ENCODE peak calls at places on chromosomes 7 and 10, in ten cellular contexts. G is GM12891, E is uterus, K is stomach, X is lower leg skin, H is suprapubic skin, W is esophagus squamous epithelium, I is HCT116, P is heart left ventricle, Y is breast epithelium. T is an unnamed sample.

GRCh38 chr7:98594787-98595186 is 22.3 kb upstream of the NPTX2 start:
- DNase-seq in E (no peak), P (no peak), W (no peak), X (no peak), G (no peak), Y (no peak), I (no peak), K (no peak), H (no peak), T (no peak)

GRCh38 chr10:87658383-87658795 is 1.3 kb upstream of the PAPSS2 start:
- DNase-seq in G (no peak), E (no peak), W (no peak), K (no peak), H (no peak), P (no peak), Y (no peak), X (no peak), I (no peak), T (no peak)

GRCh38 chr10:31875608-31876007 is 53.0 kb downstream of the ARHGAP12 start:
- DNase-seq in G (no peak), X (no peak), K (no peak), I (no peak), Y (no peak), W (no peak), H (no peak), P (no peak), E (no peak), T (no peak)

GRCh38 chr7:25669300-25669781 is 441.1 kb upstream of the NPVF start:
- DNase-seq in W (no peak), P (no peak), G (no peak), H (no peak), I (no peak), X (no peak), E (no peak), Y (no peak), K (no peak), T (no peak)

GRCh38 chr10:129959544-129960492 is 4.3 kb downstream of the EBF3 start:
- DNase-seq in X (peak), H (no peak), Y (no peak), E (peak), I (no peak), G (no peak), P (no peak), W (no peak), K (peak), T (no peak)

GRCh38 chr7:98225913-98226614 is 14.8 kb downstream of the BHLHA15 start:
- DNase-seq in H (no peak), G (no peak), W (no peak), E (no peak), I (no peak), K (no peak), X (no peak), Y (no peak), P (no peak), T (no peak)

GRCh38 chr10:56090914-56091540 is 270.0 kb downstream of the ZWINT start:
- DNase-seq in K (no peak), I (no peak), W (no peak), G (no peak), Y (no peak), P (no peak), E (no peak), X (no peak), H (no peak), T (no peak)

GRCh38 chr10:12372846-12373245 is 23.5 kb downstream of the CAMK1D start:
- DNase-seq in I (no peak), E (no peak), G (no peak), X (peak), K (no peak), P (no peak), Y (no peak), W (no peak), H (no peak), T (no peak)

GRCh38 chr10:133327651-133328357 is 8.9 kb downstream of the CALY start:
- DNase-seq in G (no peak), E (no peak), X (no peak), K (no peak), P (no peak), Y (no peak), I (no peak), W (no peak), H (no peak), T (peak)

GRCh38 chr10:119737827-119738226 is 12.0 kb downstream of the INPP5F start:
- DNase-seq in G (no peak), H (no peak), E (no peak), X (no peak), P (no peak), I (peak), K (no peak), W (no peak), Y (no peak), T (peak)

GRCh38 chr10:580796-581195 is 108.7 kb downstream of the DIP2C start:
- DNase-seq in P (no peak), K (no peak), H (peak), E (peak), I (no peak), W (no peak), X (peak), Y (no peak), G (no peak), T (peak)

GRCh38 chr10:29651767-29652166 is 17.0 kb upstream of the SVIL start:
- DNase-seq in P (no peak), E (no peak), H (no peak), Y (no peak), G (no peak), K (no peak), X (no peak), I (no peak), W (no peak), T (no peak)

GRCh38 chr10:95758351-95759025 is 2.5 kb downstream of the ENTPD1 start:
- DNase-seq in Y (no peak), E (no peak), W (no peak), K (no peak), G (no peak), H (no peak), I (no peak), X (no peak), P (no peak), T (no peak)

GRCh38 chr10:101041252-101041761 is 10.3 kb downstream of the SFXN3 start:
- DNase-seq in Y (peak), W (no peak), G (no peak), X (peak), I (peak), P (peak), K (peak), H (peak), E (peak), T (peak)

GRCh38 chr7:80047856-80048459 is 86.7 kb upstream of the GNAI1 start:
- DNase-seq in H (no peak), K (no peak), G (no peak), W (no peak), X (no peak), Y (no peak), I (no peak), P (no peak), E (no peak), T (no peak)

GRCh38 chr10:79094412-79095175 is 25.8 kb downstream of the ZMIZ1 start:
- DNase-seq in I (no peak), Y (no peak), E (no peak), G (no peak), P (no peak), W (no peak), K (no peak), X (no peak), H (no peak), T (no peak)

GRCh38 chr10:130835068-130835467 is 476.5 kb downstream of the TCERG1L start:
- DNase-seq in P (no peak), I (no peak), G (no peak), K (no peak), H (no peak), W (no peak), Y (no peak), E (no peak), X (no peak), T (no peak)

GRCh38 chr10:99761395-99761794 is 21.0 kb upstream of the ABCC2 start:
- DNase-seq in X (no peak), Y (no peak), W (no peak), I (no peak), G (no peak), K (no peak), H (no peak), E (no peak), P (no peak), T (no peak)

GRCh38 chr7:91031757-91032156 is 232.5 kb upstream of the FZD1 start:
- DNase-seq in W (no peak), X (no peak), H (no peak), Y (no peak), P (no peak), I (no peak), K (no peak), E (no peak), G (no peak), T (no peak)

GRCh38 chr10:109726473-109726872 is 196.8 kb downstream of the XPNPEP1 start:
- DNase-seq in Y (no peak), G (no peak), K (no peak), X (no peak), E (no peak), P (no peak), W (no peak), I (no peak), H (no peak), T (no peak)

GRCh38 chr7:15515201-15515777 is 46.5 kb downstream of the AGMO start:
- DNase-seq in E (no peak), G (no peak), P (no peak), X (no peak), K (no peak), H (no peak), Y (no peak), I (no peak), W (no peak), T (no peak)

GRCh38 chr7:129387537-129387936 is 46.7 kb upstream of the STRIP2 start:
- DNase-seq in E (no peak), P (no peak), K (no peak), I (no peak), X (no peak), Y (no peak), W (no peak), H (no peak), G (no peak), T (no peak)

GRCh38 chr10:47247190-47248059 is 52.6 kb upstream of the GDF10 start:
- DNase-seq in E (no peak), Y (no peak), K (no peak), X (no peak), I (no peak), G (no peak), P (no peak), H (no peak), W (no peak), T (no peak)

GRCh38 chr7:3861941-3862340 is 560.9 kb downstream of the SDK1 start:
- DNase-seq in I (no peak), E (peak), X (no peak), G (no peak), H (peak), Y (no peak), W (no peak), K (no peak), P (peak), T (peak)

GRCh38 chr7:70325509-70326101 is 727.3 kb downstream of the AUTS2 start:
- DNase-seq in K (no peak), I (no peak), P (no peak), E (peak), W (no peak), X (peak), Y (no peak), H (no peak), G (no peak), T (peak)

GRCh38 chr10:17643339-17643754 is 604 bp upstream of the STAM start:
- DNase-seq in H (peak), Y (peak), I (no peak), P (peak), E (no peak), W (no peak), K (peak), G (no peak), X (peak), T (peak)

GRCh38 chr7:30757343-30757695 is 5.4 kb downstream of the INMT start:
- DNase-seq in I (no peak), E (no peak), H (no peak), Y (no peak), K (no peak), G (no peak), W (no peak), X (peak), P (no peak), T (no peak)

GRCh38 chr10:31912289-31912688 is 16.3 kb downstream of the ARHGAP12 start:
- DNase-seq in W (no peak), E (no peak), X (no peak), G (no peak), K (no peak), H (no peak), I (no peak), Y (no peak), P (no peak), T (no peak)

GRCh38 chr10:14945097-14945496 is 8.8 kb downstream of the DCLRE1C start:
- DNase-seq in E (no peak), Y (no peak), H (no peak), G (no peak), W (no peak), I (no peak), K (no peak), X (no peak), P (no peak), T (no peak)

GRCh38 chr7:90579181-90579688 is 16.9 kb upstream of the CDK14 start:
- DNase-seq in H (no peak), G (no peak), P (no peak), X (no peak), I (no peak), K (no peak), E (no peak), Y (no peak), W (no peak), T (no peak)

GRCh38 chr10:65496541-65496940 is 1429.3 kb upstream of the LRRTM3 start:
- DNase-seq in G (no peak), E (no peak), K (no peak), I (no peak), P (no peak), Y (no peak), H (no peak), X (no peak), W (no peak), T (no peak)

GRCh38 chr7:92987095-92987494 is 130.7 kb downstream of the SAMD9 start:
- DNase-seq in G (no peak), X (no peak), E (no peak), H (no peak), K (no peak), P (no peak), I (no peak), W (no peak), Y (no peak), T (no peak)

GRCh38 chr7:139701908-139702307 is 75.9 kb downstream of the HIPK2 start:
- DNase-seq in H (no peak), E (no peak), G (no peak), Y (no peak), K (peak), P (no peak), X (no peak), I (no peak), W (no peak), T (no peak)

GRCh38 chr7:110531186-110531585 is 559.7 kb upstream of the LRRN3 start:
- DNase-seq in H (no peak), I (no peak), X (no peak), K (no peak), Y (no peak), G (no peak), W (no peak), E (no peak), P (no peak), T (no peak)

GRCh38 chr7:151725844-151726770 is 150.8 kb downstream of the PRKAG2 start:
- DNase-seq in P (no peak), K (no peak), G (no peak), W (no peak), H (no peak), E (no peak), X (no peak), Y (no peak), I (no peak), T (no peak)

GRCh38 chr10:71188201-71188600 is 24.2 kb upstream of the UNC5B start:
- DNase-seq in Y (no peak), G (no peak), K (no peak), I (no peak), E (no peak), P (no peak), H (no peak), W (no peak), X (peak), T (no peak)

GRCh38 chr10:37490266-37490665 is 364.9 kb downstream of the ANKRD30A start:
- DNase-seq in I (no peak), P (no peak), W (no peak), H (no peak), E (no peak), G (no peak), X (no peak), K (no peak), Y (no peak), T (peak)

GRCh38 chr7:133478591-133479135 is 225.8 kb downstream of the EXOC4 start:
- DNase-seq in I (no peak), P (no peak), W (no peak), X (no peak), G (no peak), Y (no peak), E (no peak), H (no peak), K (no peak), T (no peak)

DNA sequence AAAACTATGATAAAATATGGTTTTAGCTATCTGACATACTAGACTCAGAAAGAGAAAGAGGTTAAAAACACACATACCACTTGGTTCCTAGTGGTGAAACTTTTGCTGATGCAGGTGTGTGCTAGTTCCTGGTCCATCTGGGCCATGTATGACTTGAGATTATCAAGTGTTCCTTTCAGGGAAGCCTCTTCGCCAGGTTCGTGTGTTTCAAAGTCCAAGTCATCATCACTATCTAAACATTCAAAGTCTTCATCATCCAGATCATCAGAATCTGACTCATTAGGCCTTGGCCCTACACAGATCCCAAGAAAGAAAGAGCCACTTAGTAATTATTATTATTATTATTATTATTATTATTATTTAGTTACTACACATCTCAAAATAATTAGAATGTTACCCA is 26.4 kb downstream of the NUDT13 start:
- DNase-seq in W (no peak), X (no peak), H (no peak), I (no peak), E (no peak), K (no peak), Y (no peak), G (no peak), P (no peak), T (no peak)
- TF ChIP-seq POLR2A in W (no peak), X (no peak), H (no peak), I (no peak), E (no peak), K (no peak), Y (no peak), G (no peak), P (no peak), T (no peak)

DNA sequence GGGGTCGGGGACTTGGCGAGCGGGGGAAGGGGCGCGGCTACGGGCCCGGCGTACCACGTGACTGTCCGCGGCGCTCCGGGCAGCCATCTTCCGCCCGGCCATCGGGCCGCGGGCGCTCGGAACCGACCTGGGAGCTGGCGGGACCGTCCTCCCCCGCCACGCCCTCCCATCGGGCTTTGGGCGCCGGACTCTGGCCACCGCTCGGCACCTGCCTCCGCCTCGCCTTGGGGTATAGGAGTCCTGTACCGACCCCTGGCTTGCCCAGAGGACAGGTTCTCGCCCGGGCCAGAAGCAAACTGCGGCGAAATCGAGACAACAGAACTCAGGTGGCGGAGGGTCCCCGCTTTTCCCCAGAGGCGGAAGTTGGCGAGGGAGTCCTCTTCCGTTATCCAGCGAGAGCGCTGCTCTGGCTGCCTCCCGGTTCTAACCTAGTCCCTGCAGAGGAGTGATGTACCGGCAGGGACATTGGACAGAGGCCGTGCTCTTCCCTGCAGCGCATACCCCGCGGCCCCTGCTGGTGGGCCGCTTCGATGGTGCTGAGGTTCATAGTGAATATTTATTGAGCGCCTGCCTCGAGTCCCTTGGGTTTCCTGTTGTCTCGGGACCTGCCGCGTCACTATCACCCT is 1.2 kb upstream of the SGMS1 start:
- DNase-seq in X (peak), H (peak), K (peak), I (peak), Y (peak), E (no peak), P (peak), W (peak), G (peak), T (peak)
- TF ChIP-seq POLR2A in X (no peak), H (peak), K (no peak), I (peak), Y (no peak), E (peak), P (peak), W (no peak), G (peak), T (peak)

DNA sequence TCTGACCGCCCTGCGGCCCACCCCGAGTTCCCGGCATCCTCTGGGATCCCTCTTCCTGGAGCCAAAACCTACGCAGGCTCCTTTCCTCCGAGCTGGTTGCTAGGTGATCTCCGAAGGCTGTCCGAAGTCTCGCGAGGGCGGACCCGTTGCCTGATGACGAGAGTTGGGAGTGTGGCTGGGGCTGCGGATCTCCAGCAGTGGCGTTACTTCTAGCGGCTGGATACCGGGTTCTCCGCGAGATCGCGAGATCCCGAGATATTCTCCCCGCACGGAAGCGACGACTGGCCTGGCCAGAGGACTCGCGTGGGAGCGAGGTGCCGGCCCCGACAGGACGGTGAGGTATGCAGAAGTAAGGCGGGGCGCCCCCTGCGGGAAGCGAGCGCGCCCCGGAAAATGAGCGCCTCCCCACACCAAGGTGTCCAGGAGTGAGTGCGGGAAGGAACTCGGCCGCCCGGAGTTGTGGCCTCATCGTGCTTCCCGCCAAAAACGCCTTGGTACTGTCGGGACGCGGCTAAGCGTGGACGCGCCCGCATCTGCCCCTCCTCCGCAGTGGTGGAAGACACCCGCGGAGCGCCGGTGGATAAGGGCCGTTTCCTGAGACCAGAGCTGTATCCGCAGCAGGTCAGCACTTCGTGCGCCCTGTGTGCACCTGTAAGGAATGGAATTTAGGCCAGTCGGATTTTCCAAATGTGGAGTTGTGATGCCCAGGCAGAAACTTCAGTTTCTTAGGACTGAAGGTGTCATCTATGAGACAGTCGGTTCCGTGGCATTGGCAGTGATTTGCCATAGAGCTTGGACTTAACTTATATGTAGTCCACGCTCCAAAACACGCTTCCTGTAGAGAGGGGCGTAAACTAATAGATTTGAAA is at the start of gene AGBL3:
- DNase-seq in G (peak), I (peak), H (peak), Y (peak), X (peak), K (peak), E (peak), W (peak), P (peak), T (peak)
- TF ChIP-seq POLR2A in G (peak), I (peak), H (peak), Y (peak), X (no peak), K (peak), E (peak), W (no peak), P (peak), T (peak)

GRCh38 chr7:114085592-114086490 is 167.0 kb upstream of the PPP1R3A start:
- DNase-seq in E (peak), X (peak), P (peak), K (peak), G (no peak), H (peak), I (peak), Y (peak), W (no peak), T (no peak)
- TF ChIP-seq POLR2A in E (peak), X (no peak), P (no peak), K (no peak), G (no peak), H (no peak), I (no peak), Y (peak), W (no peak), T (peak)

GRCh38 chr10:89327803-89328441 is at the start of gene IFIT3:
- DNase-seq in Y (no peak), P (peak), I (peak), X (no peak), W (no peak), K (peak), H (peak), E (peak), G (no peak), T (peak)
- TF ChIP-seq POLR2A in Y (no peak), P (no peak), I (peak), X (no peak), W (no peak), K (no peak), H (no peak), E (peak), G (peak), T (no peak)

GRCh38 chr7:102425639-102426267 is 7.6 kb upstream of the ORAI2 start:
- DNase-seq in E (no peak), I (no peak), X (peak), Y (no peak), H (no peak), W (peak), G (peak), K (peak), P (no peak), T (no peak)
- TF ChIP-seq POLR2A in E (no peak), I (no peak), X (no peak), Y (no peak), H (peak), W (no peak), G (peak), K (no peak), P (no peak), T (peak)

T was measured in H54.